ENCODE peak calls at places on chromosomes 12 and 14, in ten cellular contexts. X is GM20000, P is OCI-LY7, N is WTC11, C is kidney epithelial cell, F is AG04450, Z is natural killer cell, B is left ventricle myocardium inferior, D is pancreas, K is heart right ventricle. G is an unnamed sample.

GRCh38 chr12:66008985-66009384 is 121.6 kb downstream of the LLPH start:
- DNase-seq in K (no peak), F (no peak), X (no peak), B (no peak), D (no peak), Z (no peak), C (no peak), N (no peak), P (no peak), G (no peak)

GRCh38 chr12:96425321-96425720 is 25.1 kb upstream of the CDK17 start:
- DNase-seq in D (no peak), K (no peak), P (no peak), C (no peak), B (no peak), Z (no peak), N (no peak), X (peak), F (peak), G (no peak)

GRCh38 chr12:113439606-113440030 is 17.4 kb downstream of the SDSL start:
- DNase-seq in N (peak), Z (no peak), X (peak), C (no peak), D (no peak), B (no peak), F (no peak), P (peak), K (peak), G (no peak)

GRCh38 chr14:61565836-61566536 is 129.3 kb upstream of the HIF1A start:
- DNase-seq in X (no peak), Z (no peak), P (no peak), D (no peak), C (no peak), K (no peak), B (no peak), F (no peak), N (no peak), G (peak)

GRCh38 chr12:56359851-56360767 is at the start of gene STAT2:
- DNase-seq in P (peak), B (peak), D (peak), C (peak), N (peak), Z (peak), X (peak), K (peak), F (peak), G (peak)

GRCh38 chr14:63857467-63858030 is 4.7 kb downstream of the SYNE2 start:
- DNase-seq in Z (no peak), F (no peak), N (no peak), C (no peak), K (no peak), X (no peak), P (no peak), B (no peak), D (no peak), G (no peak)

GRCh38 chr12:76455582-76456345 is 103.8 kb downstream of the OSBPL8 start:
- DNase-seq in D (no peak), F (peak), N (no peak), K (no peak), X (peak), P (peak), Z (no peak), B (no peak), C (peak), G (peak)

GRCh38 chr14:96267336-96267735 is 11.3 kb downstream of the BDKRB1 start:
- DNase-seq in Z (no peak), F (peak), D (peak), K (no peak), P (no peak), C (no peak), B (no peak), X (no peak), N (no peak), G (peak)

GRCh38 chr14:87049886-87050820 is 942.8 kb downstream of the GALC start:
- DNase-seq in P (peak), C (no peak), X (no peak), K (no peak), B (no peak), N (peak), Z (no peak), F (peak), D (no peak), G (no peak)
- TF ChIP-seq CTCF in P (peak), C (peak), X (no peak), K (peak), B (peak), N (peak), Z (no peak), F (peak), D (peak), G (peak)

GRCh38 chr12:30795410-30795659 is 40.6 kb upstream of the CAPRIN2 start:
- DNase-seq in N (no peak), D (no peak), X (no peak), P (no peak), K (no peak), C (no peak), Z (peak), B (no peak), F (no peak), G (no peak)

GRCh38 chr12:30796891-30797371 is 42.2 kb upstream of the CAPRIN2 start:
- DNase-seq in K (no peak), Z (no peak), B (no peak), F (no peak), C (no peak), X (no peak), N (peak), P (no peak), D (peak), G (no peak)

GRCh38 chr12:30796508-30796780 is 41.7 kb upstream of the CAPRIN2 start:
- DNase-seq in F (no peak), C (no peak), Z (no peak), N (peak), K (no peak), X (no peak), P (no peak), B (no peak), D (no peak), G (peak)

GRCh38 chr12:30794591-30795409 is 40.0 kb upstream of the CAPRIN2 start:
- DNase-seq in N (peak), Z (no peak), K (no peak), C (peak), P (no peak), D (no peak), X (no peak), F (no peak), B (no peak), G (no peak)

DNA sequence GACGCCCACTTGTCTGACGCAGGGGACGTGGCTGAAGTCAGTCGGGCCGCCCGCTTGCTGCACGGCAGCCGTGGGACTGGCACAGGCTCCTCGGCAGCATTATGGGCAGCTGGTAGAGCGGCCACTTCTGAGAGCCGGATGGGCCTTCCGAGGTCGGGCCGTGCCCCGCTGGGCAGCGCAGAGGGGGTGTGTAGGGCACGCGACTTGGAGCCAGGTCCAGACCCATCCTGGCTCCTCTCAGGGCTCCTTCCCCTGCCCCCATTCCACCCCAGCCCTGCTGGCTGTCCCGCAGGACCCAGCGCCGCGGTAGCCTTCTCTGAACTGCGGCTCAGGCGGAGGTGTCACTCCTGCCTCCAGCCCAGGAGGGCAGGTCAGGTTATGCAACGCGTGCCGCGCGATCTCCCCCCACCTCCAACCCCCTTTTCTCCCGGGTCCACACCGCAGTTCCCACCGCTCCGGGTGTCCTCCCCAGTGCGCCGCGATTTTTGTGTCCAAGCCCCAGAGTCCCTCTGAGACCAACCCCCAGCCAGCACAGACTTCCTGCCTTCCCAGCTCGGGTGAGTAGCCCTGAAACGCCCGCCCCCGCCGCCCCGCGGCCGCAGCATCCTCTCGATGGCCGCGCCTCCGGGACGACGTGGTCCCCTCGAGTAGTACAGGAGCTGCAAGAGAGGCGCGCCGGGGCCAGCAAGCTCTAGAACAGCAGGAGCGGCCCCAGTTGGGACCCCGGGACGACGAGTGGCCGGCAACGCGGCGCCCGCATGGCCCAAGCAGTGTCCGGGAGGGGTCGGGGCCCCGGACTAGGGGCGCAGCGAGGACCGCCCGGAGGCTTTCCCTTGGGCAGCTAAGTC is 41.1 kb upstream of the CAPRIN2 start:
- DNase-seq in X (peak), C (no peak), P (no peak), F (no peak), K (peak), Z (peak), D (peak), N (peak), B (peak), G (no peak)
- TF ChIP-seq CTCF in X (no peak), C (peak), P (no peak), F (peak), K (no peak), Z (no peak), D (no peak), N (no peak), B (peak), G (no peak)

GRCh38 chr12:92044435-92044834 is 101.2 kb downstream of the BTG1 start:
- DNase-seq in P (no peak), K (no peak), Z (no peak), B (no peak), D (no peak), X (no peak), F (no peak), C (no peak), N (no peak), G (no peak)

GRCh38 chr12:92038476-92038875 is 107.2 kb downstream of the BTG1 start:
- DNase-seq in K (no peak), P (no peak), D (no peak), F (no peak), C (no peak), Z (no peak), X (no peak), N (no peak), B (no peak), G (no peak)

GRCh38 chr12:92042791-92043531 is 102.7 kb downstream of the BTG1 start:
- DNase-seq in B (no peak), P (no peak), N (no peak), F (no peak), C (no peak), K (no peak), D (no peak), Z (no peak), X (no peak), G (no peak)

GRCh38 chr12:92039048-92039447 is 106.6 kb downstream of the BTG1 start:
- DNase-seq in P (no peak), X (no peak), K (no peak), C (no peak), D (no peak), B (no peak), N (no peak), Z (no peak), F (no peak), G (no peak)

GRCh38 chr12:92041742-92042141 is 103.9 kb downstream of the BTG1 start:
- DNase-seq in D (no peak), K (no peak), C (no peak), F (no peak), N (no peak), B (no peak), Z (no peak), X (no peak), P (peak), G (no peak)
- TF ChIP-seq CTCF in D (no peak), K (no peak), C (no peak), F (no peak), N (no peak), B (peak), Z (no peak), X (no peak), P (no peak), G (no peak)

GRCh38 chr14:88562831-88563686 is at the start of gene ZC3H14:
- DNase-seq in Z (peak), D (peak), X (peak), P (peak), F (peak), K (peak), N (peak), B (peak), C (no peak), G (peak)

GRCh38 chr14:88563845-88564244 is 1.0 kb downstream of the ZC3H14 start:
- DNase-seq in D (no peak), N (no peak), F (no peak), K (no peak), Z (no peak), P (no peak), X (no peak), B (no peak), C (no peak), G (no peak)

GRCh38 chr14:88556581-88556980 is 1.8 kb upstream of the PTPN21 start:
- DNase-seq in P (no peak), D (no peak), X (no peak), F (no peak), C (no peak), K (no peak), B (no peak), Z (no peak), N (no peak), G (no peak)

GRCh38 chr14:88562532-88562830 is 356 bp upstream of the ZC3H14 start:
- DNase-seq in X (no peak), Z (no peak), K (no peak), P (no peak), C (no peak), N (no peak), F (no peak), B (no peak), D (no peak), G (no peak)

DNA sequence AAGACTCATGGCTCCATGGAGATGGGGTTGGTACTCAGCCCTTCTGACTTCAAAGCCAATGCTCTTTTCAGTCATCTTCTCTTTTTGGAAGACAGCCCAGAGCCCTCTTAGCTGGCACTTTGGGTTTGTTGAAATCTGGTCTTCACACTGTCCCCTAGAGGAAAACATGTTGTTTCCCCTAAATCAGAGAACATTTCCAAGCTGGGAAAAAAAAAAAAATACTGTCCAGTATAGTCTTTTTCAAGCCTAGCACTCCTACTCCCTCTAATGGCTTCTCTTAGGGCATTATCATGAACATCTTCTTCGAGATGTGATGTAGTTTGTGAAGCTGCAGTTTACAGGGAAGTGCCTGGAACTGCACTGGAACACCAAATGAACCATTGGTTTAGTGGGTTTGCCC is 3.0 kb upstream of the ZC3H14 start:
- DNase-seq in K (no peak), P (peak), N (no peak), F (peak), D (no peak), B (no peak), X (no peak), Z (no peak), C (no peak), G (no peak)
- TF ChIP-seq CTCF in K (peak), P (peak), N (no peak), F (peak), D (no peak), B (peak), X (no peak), Z (no peak), C (peak), G (peak)

GRCh38 chr12:24306001-24306400 is 356.5 kb upstream of the SOX5 start:
- DNase-seq in P (no peak), N (no peak), C (no peak), F (no peak), Z (no peak), B (no peak), K (no peak), X (no peak), D (no peak), G (no peak)
- TF ChIP-seq CTCF in P (no peak), N (no peak), C (no peak), F (no peak), Z (no peak), B (no peak), K (no peak), X (no peak), D (no peak), G (no peak)

GRCh38 chr12:116206828-116207227 is 70.7 kb downstream of the MED13L start:
- DNase-seq in F (no peak), C (no peak), D (no peak), K (no peak), Z (no peak), B (no peak), X (no peak), N (no peak), P (no peak), G (no peak)

GRCh38 chr12:116204169-116204568 is 73.3 kb downstream of the MED13L start:
- DNase-seq in C (no peak), N (no peak), Z (no peak), K (no peak), F (no peak), D (no peak), B (no peak), X (no peak), P (no peak), G (no peak)

GRCh38 chr12:116202433-116202832 is 75.1 kb downstream of the MED13L start:
- DNase-seq in C (no peak), B (no peak), Z (no peak), F (no peak), D (no peak), P (no peak), X (no peak), N (no peak), K (no peak), G (no peak)

GRCh38 chr12:116202940-116203339 is 74.6 kb downstream of the MED13L start:
- DNase-seq in K (no peak), Z (no peak), P (no peak), C (no peak), X (no peak), D (no peak), B (no peak), F (no peak), N (no peak), G (no peak)

GRCh38 chr12:116204785-116205184 is 72.7 kb downstream of the MED13L start:
- DNase-seq in D (no peak), B (no peak), C (no peak), K (no peak), P (no peak), F (no peak), Z (no peak), X (no peak), N (no peak), G (no peak)
- TF ChIP-seq CTCF in D (no peak), B (no peak), C (no peak), K (no peak), P (no peak), F (no peak), Z (no peak), X (no peak), N (no peak), G (no peak)

DNA sequence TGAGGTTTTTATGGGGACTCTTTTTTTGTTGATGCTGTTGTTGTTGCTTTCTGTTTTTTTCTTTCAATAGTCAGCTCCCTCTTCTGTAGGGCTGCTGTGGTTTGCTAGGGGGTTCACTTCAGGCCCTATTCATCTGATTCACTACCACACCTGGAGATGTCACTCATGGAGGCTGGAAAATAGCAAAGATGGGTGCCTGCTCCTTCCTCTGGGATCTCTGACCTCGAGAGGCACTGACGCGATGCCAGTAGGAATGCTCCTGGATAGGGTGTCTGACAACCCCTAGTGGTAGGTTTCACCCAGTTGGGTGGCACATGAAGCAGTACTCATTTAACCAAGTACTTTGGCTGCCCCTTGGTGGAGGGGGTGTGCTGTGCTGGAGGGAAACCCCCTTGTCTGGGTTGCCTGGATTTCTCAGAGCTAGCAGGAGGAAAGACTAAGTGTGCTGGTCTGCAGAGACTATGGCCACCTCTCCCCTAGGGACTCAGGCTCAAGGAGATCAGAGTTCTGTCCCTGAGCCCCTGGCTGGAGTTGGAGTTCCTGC is 745.5 kb downstream of the TMTC2 start:
- DNase-seq in Z (no peak), C (no peak), N (peak), B (no peak), P (no peak), K (no peak), D (no peak), F (no peak), X (no peak), G (no peak)
- TF ChIP-seq CTCF in Z (no peak), C (no peak), N (no peak), B (no peak), P (no peak), K (no peak), D (no peak), F (no peak), X (no peak), G (no peak)

G was measured in AG09319.